ENCODE peak calls at places on chromosomes 3 and 15, in six cellular contexts. One of them, this sample, is unnamed.

GRCh38 chr3:55567615-55568014 is 80.5 kb upstream of the WNT5A start:
- DNase-seq in activated T-helper 1 cell treated with anti-CD3 and anti-CD28 coated beads, Interleukin-2, amount 50 U/mL, for 16 hours: no peak
- DNase-seq in psoas muscle: no peak
- DNase-seq in activated CD4-positive, alpha-beta T cell treated with anti-CD3 and anti-CD28 coated beads for 4 hours: no peak
- DNase-seq in amygdala: no peak
- DNase-seq in stimulated activated CD4-positive, alpha-beta T cell treated with anti-CD3 and anti-CD28 coated beads, Interleukin-1b, Interleukin-23, amount 100 ng/mL, for 48 hours: no peak
- DNase-seq in this sample: no peak

GRCh38 chr15:53328341-53328740 is 431.1 kb downstream of the WDR72 start:
- DNase-seq in activated T-helper 1 cell treated with anti-CD3 and anti-CD28 coated beads, Interleukin-2, amount 50 U/mL, for 16 hours: no peak
- DNase-seq in psoas muscle: no peak
- DNase-seq in activated CD4-positive, alpha-beta T cell treated with anti-CD3 and anti-CD28 coated beads for 4 hours: no peak
- DNase-seq in amygdala: no peak
- DNase-seq in stimulated activated CD4-positive, alpha-beta T cell treated with anti-CD3 and anti-CD28 coated beads, Interleukin-1b, Interleukin-23, amount 100 ng/mL, for 48 hours: no peak
- DNase-seq in this sample: no peak

GRCh38 chr3:120625199-120625598 is 29.1 kb downstream of the NDUFB4 start:
- DNase-seq in activated T-helper 1 cell treated with anti-CD3 and anti-CD28 coated beads, Interleukin-2, amount 50 U/mL, for 16 hours: no peak
- DNase-seq in psoas muscle: no peak
- DNase-seq in activated CD4-positive, alpha-beta T cell treated with anti-CD3 and anti-CD28 coated beads for 4 hours: no peak
- DNase-seq in amygdala: no peak
- DNase-seq in stimulated activated CD4-positive, alpha-beta T cell treated with anti-CD3 and anti-CD28 coated beads, Interleukin-1b, Interleukin-23, amount 100 ng/mL, for 48 hours: no peak
- DNase-seq in this sample: no peak

GRCh38 chr15:75606711-75607684 is 18.5 kb downstream of the SNUPN start:
- DNase-seq in activated T-helper 1 cell treated with anti-CD3 and anti-CD28 coated beads, Interleukin-2, amount 50 U/mL, for 16 hours: no peak
- DNase-seq in psoas muscle: no peak
- DNase-seq in activated CD4-positive, alpha-beta T cell treated with anti-CD3 and anti-CD28 coated beads for 4 hours: no peak
- DNase-seq in amygdala: no peak
- DNase-seq in stimulated activated CD4-positive, alpha-beta T cell treated with anti-CD3 and anti-CD28 coated beads, Interleukin-1b, Interleukin-23, amount 100 ng/mL, for 48 hours: no peak
- DNase-seq in this sample: no peak

GRCh38 chr3:12470680-12471079 is 13.6 kb upstream of the TSEN2 start:
- DNase-seq in activated T-helper 1 cell treated with anti-CD3 and anti-CD28 coated beads, Interleukin-2, amount 50 U/mL, for 16 hours: no peak
- DNase-seq in psoas muscle: no peak
- DNase-seq in activated CD4-positive, alpha-beta T cell treated with anti-CD3 and anti-CD28 coated beads for 4 hours: no peak
- DNase-seq in amygdala: no peak
- DNase-seq in stimulated activated CD4-positive, alpha-beta T cell treated with anti-CD3 and anti-CD28 coated beads, Interleukin-1b, Interleukin-23, amount 100 ng/mL, for 48 hours: no peak
- DNase-seq in this sample: no peak

GRCh38 chr3:195080571-195081141 is 190.3 kb downstream of the XXYLT1 start:
- DNase-seq in activated T-helper 1 cell treated with anti-CD3 and anti-CD28 coated beads, Interleukin-2, amount 50 U/mL, for 16 hours: no peak
- DNase-seq in psoas muscle: peak; percentile 70
- DNase-seq in activated CD4-positive, alpha-beta T cell treated with anti-CD3 and anti-CD28 coated beads for 4 hours: no peak
- DNase-seq in amygdala: no peak
- DNase-seq in stimulated activated CD4-positive, alpha-beta T cell treated with anti-CD3 and anti-CD28 coated beads, Interleukin-1b, Interleukin-23, amount 100 ng/mL, for 48 hours: no peak
- DNase-seq in this sample: no peak

GRCh38 chr3:56205406-56205805 is 262.9 kb downstream of the ERC2 start:
- DNase-seq in activated T-helper 1 cell treated with anti-CD3 and anti-CD28 coated beads, Interleukin-2, amount 50 U/mL, for 16 hours: no peak
- DNase-seq in psoas muscle: no peak
- DNase-seq in activated CD4-positive, alpha-beta T cell treated with anti-CD3 and anti-CD28 coated beads for 4 hours: no peak
- DNase-seq in amygdala: no peak
- DNase-seq in stimulated activated CD4-positive, alpha-beta T cell treated with anti-CD3 and anti-CD28 coated beads, Interleukin-1b, Interleukin-23, amount 100 ng/mL, for 48 hours: no peak
- DNase-seq in this sample: no peak

GRCh38 chr15:26875476-26875850 is 8.6 kb downstream of the GABRA5 start:
- DNase-seq in activated T-helper 1 cell treated with anti-CD3 and anti-CD28 coated beads, Interleukin-2, amount 50 U/mL, for 16 hours: no peak
- DNase-seq in psoas muscle: no peak
- DNase-seq in activated CD4-positive, alpha-beta T cell treated with anti-CD3 and anti-CD28 coated beads for 4 hours: no peak
- DNase-seq in amygdala: no peak
- DNase-seq in stimulated activated CD4-positive, alpha-beta T cell treated with anti-CD3 and anti-CD28 coated beads, Interleukin-1b, Interleukin-23, amount 100 ng/mL, for 48 hours: no peak
- DNase-seq in this sample: no peak

GRCh38 chr3:63364909-63365308 is 86.8 kb downstream of the SYNPR start:
- DNase-seq in activated T-helper 1 cell treated with anti-CD3 and anti-CD28 coated beads, Interleukin-2, amount 50 U/mL, for 16 hours: no peak
- DNase-seq in psoas muscle: no peak
- DNase-seq in activated CD4-positive, alpha-beta T cell treated with anti-CD3 and anti-CD28 coated beads for 4 hours: no peak
- DNase-seq in amygdala: no peak
- DNase-seq in stimulated activated CD4-positive, alpha-beta T cell treated with anti-CD3 and anti-CD28 coated beads, Interleukin-1b, Interleukin-23, amount 100 ng/mL, for 48 hours: no peak
- DNase-seq in this sample: no peak

GRCh38 chr3:184316792-184317191 is 2.4 kb downstream of the EIF4G1 start:
- DNase-seq in activated T-helper 1 cell treated with anti-CD3 and anti-CD28 coated beads, Interleukin-2, amount 50 U/mL, for 16 hours: no peak
- DNase-seq in psoas muscle: no peak
- DNase-seq in activated CD4-positive, alpha-beta T cell treated with anti-CD3 and anti-CD28 coated beads for 4 hours: no peak
- DNase-seq in amygdala: no peak
- DNase-seq in stimulated activated CD4-positive, alpha-beta T cell treated with anti-CD3 and anti-CD28 coated beads, Interleukin-1b, Interleukin-23, amount 100 ng/mL, for 48 hours: no peak
- DNase-seq in this sample: no peak

GRCh38 chr3:171865191-171865865 is 22.2 kb downstream of the TMEM212 start:
- DNase-seq in activated T-helper 1 cell treated with anti-CD3 and anti-CD28 coated beads, Interleukin-2, amount 50 U/mL, for 16 hours: no peak
- DNase-seq in psoas muscle: no peak
- DNase-seq in activated CD4-positive, alpha-beta T cell treated with anti-CD3 and anti-CD28 coated beads for 4 hours: no peak
- DNase-seq in amygdala: no peak
- DNase-seq in stimulated activated CD4-positive, alpha-beta T cell treated with anti-CD3 and anti-CD28 coated beads, Interleukin-1b, Interleukin-23, amount 100 ng/mL, for 48 hours: no peak
- DNase-seq in this sample: no peak

GRCh38 chr15:36472672-36473071 is 106.8 kb upstream of the CDIN1 start:
- DNase-seq in activated T-helper 1 cell treated with anti-CD3 and anti-CD28 coated beads, Interleukin-2, amount 50 U/mL, for 16 hours: no peak
- DNase-seq in psoas muscle: no peak
- DNase-seq in activated CD4-positive, alpha-beta T cell treated with anti-CD3 and anti-CD28 coated beads for 4 hours: no peak
- DNase-seq in amygdala: no peak
- DNase-seq in stimulated activated CD4-positive, alpha-beta T cell treated with anti-CD3 and anti-CD28 coated beads, Interleukin-1b, Interleukin-23, amount 100 ng/mL, for 48 hours: no peak
- DNase-seq in this sample: no peak

GRCh38 chr3:178078933-178079332 is 457.3 kb upstream of the KCNMB2 start:
- DNase-seq in activated T-helper 1 cell treated with anti-CD3 and anti-CD28 coated beads, Interleukin-2, amount 50 U/mL, for 16 hours: no peak
- DNase-seq in psoas muscle: no peak
- DNase-seq in activated CD4-positive, alpha-beta T cell treated with anti-CD3 and anti-CD28 coated beads for 4 hours: no peak
- DNase-seq in amygdala: no peak
- DNase-seq in stimulated activated CD4-positive, alpha-beta T cell treated with anti-CD3 and anti-CD28 coated beads, Interleukin-1b, Interleukin-23, amount 100 ng/mL, for 48 hours: no peak
- DNase-seq in this sample: no peak

This sample was measured in mesothelial cell of epicardium.